ENCODE peak calls at places on chromosomes 7 and 10, in ten cellular contexts. S, B, J, U, Q, Y, X, V, P and H are unnamed samples.

GRCh38 chr7:7761974-7762769 is 43.8 kb upstream of the RPA3 start:
- DNase-seq in S (no peak), B (no peak), J (no peak), U (no peak), Q (peak), Y (peak), X (peak), V (no peak), P (no peak), H (no peak)

GRCh38 chr10:107232013-107232412 is 67.5 kb upstream of the SORCS1 start:
- DNase-seq in S (no peak), B (no peak), J (peak), U (no peak), Q (no peak), Y (no peak), X (no peak), V (no peak), P (no peak), H (no peak)

GRCh38 chr10:125003901-125004467 is 62.1 kb downstream of the ZRANB1 start:
- DNase-seq in S (no peak), B (no peak), J (no peak), U (no peak), Q (no peak), Y (no peak), X (no peak), V (no peak), P (no peak), H (no peak)

GRCh38 chr10:13585195-13585751 is 1.5 kb upstream of the PRPF18 start:
- DNase-seq in S (no peak), B (no peak), J (no peak), U (no peak), Q (no peak), Y (no peak), X (no peak), V (no peak), P (no peak), H (no peak)

GRCh38 chr10:128062837-128063563 is 63.2 kb downstream of the MKI67 start:
- DNase-seq in S (peak), B (peak), J (peak), U (no peak), Q (no peak), Y (no peak), X (no peak), V (no peak), P (peak), H (no peak)

GRCh38 chr7:78171398-78171797 is 372.8 kb downstream of the PHTF2 start:
- DNase-seq in S (no peak), B (no peak), J (no peak), U (no peak), Q (no peak), Y (no peak), X (no peak), V (no peak), P (no peak), H (no peak)

GRCh38 chr7:25720427-25720826 is 431.6 kb upstream of the NFE2L3 start:
- DNase-seq in S (no peak), B (no peak), J (peak), U (no peak), Q (no peak), Y (no peak), X (no peak), V (no peak), P (no peak), H (no peak)

GRCh38 chr10:124706876-124707516 is 37.2 kb downstream of the FAM53B start:
- DNase-seq in S (no peak), B (no peak), J (no peak), U (no peak), Q (no peak), Y (no peak), X (no peak), V (no peak), P (no peak), H (no peak)

GRCh38 chr10:7054915-7055314 is 355.9 kb downstream of the SFMBT2 start:
- DNase-seq in S (no peak), B (no peak), J (peak), U (peak), Q (peak), Y (no peak), X (no peak), V (no peak), P (no peak), H (no peak)

GRCh38 chr10:13140627-13141190 is 20.6 kb upstream of the MCM10 start:
- DNase-seq in S (no peak), B (no peak), J (no peak), U (no peak), Q (no peak), Y (no peak), X (no peak), V (no peak), P (no peak), H (no peak)

GRCh38 chr10:44193567-44194220 is 191.2 kb downstream of the CXCL12 start:
- DNase-seq in S (no peak), B (no peak), J (no peak), U (no peak), Q (no peak), Y (no peak), X (no peak), V (no peak), P (no peak), H (no peak)

GRCh38 chr10:114550756-114551290 is 107.3 kb downstream of the ABLIM1 start:
- DNase-seq in S (no peak), B (no peak), J (peak), U (peak), Q (peak), Y (peak), X (peak), V (no peak), P (no peak), H (no peak)

GRCh38 chr10:91163269-91163708 is 57.2 kb upstream of the PCGF5 start:
- DNase-seq in S (peak), B (peak), J (peak), U (peak), Q (peak), Y (peak), X (peak), V (peak), P (peak), H (no peak)

GRCh38 chr10:3045471-3046209 is 21.7 kb upstream of the PFKP start:
- DNase-seq in S (peak), B (no peak), J (no peak), U (no peak), Q (peak), Y (peak), X (peak), V (peak), P (peak), H (peak)

GRCh38 chr7:128879461-128879938 is 16.8 kb downstream of the ATP6V1F start:
- DNase-seq in S (peak), B (no peak), J (no peak), U (no peak), Q (no peak), Y (no peak), X (no peak), V (no peak), P (no peak), H (no peak)

GRCh38 chr10:12022580-12023257 is 19.9 kb downstream of the UPF2 start:
- DNase-seq in S (no peak), B (no peak), J (no peak), U (no peak), Q (no peak), Y (no peak), X (no peak), V (no peak), P (no peak), H (no peak)

GRCh38 chr7:128201067-128201689 is 39.9 kb upstream of the LEP start:
- DNase-seq in S (no peak), B (no peak), J (no peak), U (no peak), Q (no peak), Y (no peak), X (no peak), V (no peak), P (peak), H (no peak)

GRCh38 chr7:67631496-67631895 is 634.9 kb downstream of the TYW1 start:
- DNase-seq in S (no peak), B (no peak), J (no peak), U (no peak), Q (no peak), Y (no peak), X (no peak), V (no peak), P (no peak), H (no peak)

GRCh38 chr7:151051108-151051507 is 2.8 kb downstream of the ASIC3 start:
- DNase-seq in S (no peak), B (no peak), J (peak), U (no peak), Q (peak), Y (peak), X (peak), V (no peak), P (peak), H (no peak)

GRCh38 chr7:91239171-91239604 is 25.0 kb upstream of the FZD1 start:
- DNase-seq in S (no peak), B (no peak), J (peak), U (no peak), Q (peak), Y (peak), X (peak), V (peak), P (peak), H (no peak)

GRCh38 chr7:88111136-88111748 is 108.6 kb downstream of the SRI start:
- DNase-seq in S (no peak), B (no peak), J (peak), U (peak), Q (peak), Y (peak), X (peak), V (no peak), P (no peak), H (peak)

GRCh38 chr7:55078465-55079372 is 59.9 kb downstream of the EGFR start:
- DNase-seq in S (no peak), B (no peak), J (no peak), U (no peak), Q (no peak), Y (no peak), X (no peak), V (no peak), P (no peak), H (no peak)

GRCh38 chr7:158863611-158864506 is 7.5 kb downstream of the DYNC2I1 start:
- DNase-seq in S (peak), B (peak), J (peak), U (peak), Q (peak), Y (peak), X (peak), V (peak), P (peak), H (peak)

GRCh38 chr10:124569623-124570470 is 108.2 kb downstream of the LHPP start:
- DNase-seq in S (peak), B (no peak), J (peak), U (no peak), Q (no peak), Y (no peak), X (no peak), V (no peak), P (no peak), H (no peak)

GRCh38 chr10:56095506-56096225 is 265.4 kb downstream of the ZWINT start:
- DNase-seq in S (peak), B (no peak), J (no peak), U (no peak), Q (no peak), Y (no peak), X (no peak), V (no peak), P (no peak), H (no peak)

GRCh38 chr7:101237206-101238067 is at the start of gene CLDN15:
- DNase-seq in S (peak), B (no peak), J (no peak), U (no peak), Q (peak), Y (no peak), X (no peak), V (no peak), P (peak), H (no peak)

GRCh38 chr10:12350167-12350872 is 973 bp downstream of the CAMK1D start:
- DNase-seq in S (peak), B (peak), J (peak), U (no peak), Q (peak), Y (no peak), X (peak), V (no peak), P (peak), H (no peak)

GRCh38 chr7:73717991-73718405 is 1.5 kb downstream of the STX1A start:
- DNase-seq in S (no peak), B (no peak), J (peak), U (peak), Q (peak), Y (peak), X (peak), V (peak), P (peak), H (peak)

GRCh38 chr10:46525177-46525823 is 31.2 kb downstream of the GPRIN2 start:
- DNase-seq in S (no peak), B (no peak), J (peak), U (peak), Q (peak), Y (peak), X (peak), V (peak), P (no peak), H (peak)

GRCh38 chr10:78944658-78945333 is 124.0 kb upstream of the ZMIZ1 start:
- DNase-seq in S (peak), B (no peak), J (peak), U (no peak), Q (peak), Y (peak), X (peak), V (peak), P (peak), H (peak)

GRCh38 chr10:84925495-84925894 is 597.1 kb downstream of the CCSER2 start:
- DNase-seq in S (no peak), B (no peak), J (no peak), U (no peak), Q (no peak), Y (no peak), X (no peak), V (no peak), P (no peak), H (no peak)

GRCh38 chr7:70583965-70584883 is 547.7 kb upstream of the GALNT17 start:
- DNase-seq in S (no peak), B (no peak), J (no peak), U (no peak), Q (no peak), Y (no peak), X (no peak), V (no peak), P (no peak), H (no peak)
- TF ChIP-seq CTCF in S (no peak), B (no peak), J (no peak), U (no peak), Q (no peak), Y (no peak), X (no peak), V (no peak), P (no peak), H (no peak)

GRCh38 chr10:92420554-92421275 is 129.7 kb downstream of the MARCHF5 start:
- DNase-seq in S (no peak), B (no peak), J (no peak), U (no peak), Q (no peak), Y (no peak), X (no peak), V (no peak), P (no peak), H (no peak)

GRCh38 chr10:92418221-92418620 is 127.3 kb downstream of the MARCHF5 start:
- DNase-seq in S (no peak), B (no peak), J (no peak), U (no peak), Q (no peak), Y (no peak), X (no peak), V (no peak), P (no peak), H (no peak)

GRCh38 chr10:92421550-92421949 is 130.6 kb downstream of the MARCHF5 start:
- DNase-seq in S (no peak), B (no peak), J (no peak), U (no peak), Q (no peak), Y (no peak), X (no peak), V (no peak), P (no peak), H (no peak)

GRCh38 chr10:92418891-92419290 is 127.9 kb downstream of the MARCHF5 start:
- DNase-seq in S (no peak), B (no peak), J (no peak), U (no peak), Q (no peak), Y (no peak), X (no peak), V (no peak), P (no peak), H (no peak)

DNA sequence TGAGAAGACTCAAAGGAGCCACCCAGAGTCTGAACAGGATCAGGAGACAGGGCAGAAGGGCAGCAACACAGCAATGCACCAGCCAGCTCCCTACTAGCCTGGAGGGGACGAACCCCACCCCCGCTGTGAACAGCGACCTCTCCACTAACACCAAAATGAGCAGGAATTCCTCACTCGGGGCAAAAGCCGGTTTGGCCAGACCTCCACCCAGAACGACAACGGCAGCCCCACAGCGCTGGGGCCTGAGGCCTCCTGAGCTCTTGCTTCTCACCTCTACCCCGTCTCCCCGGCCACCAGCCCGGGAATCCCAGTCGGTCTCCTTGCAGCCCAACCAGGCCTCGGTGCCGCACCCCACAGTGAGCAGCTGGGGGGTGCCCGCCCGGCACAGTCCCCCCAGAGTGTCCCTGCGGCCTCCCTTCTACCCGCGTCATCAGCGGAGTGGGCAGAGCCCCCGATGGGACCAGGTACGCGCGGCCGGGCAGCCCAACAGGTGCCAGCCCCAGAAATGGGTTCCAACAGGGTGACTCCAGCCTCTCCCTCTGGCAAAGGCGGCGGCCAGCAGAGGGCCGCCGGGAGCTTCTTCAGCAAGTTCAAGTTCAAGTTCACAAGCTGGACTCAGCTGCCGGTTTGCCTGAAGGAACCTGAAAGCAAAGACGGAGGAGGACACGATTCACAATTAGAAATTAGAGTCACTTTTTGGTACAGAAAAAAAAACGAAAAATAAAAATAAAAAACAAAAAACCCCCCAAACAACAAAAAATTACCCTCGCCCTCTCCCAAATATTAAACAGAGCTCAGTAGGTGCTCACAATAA is 129.0 kb downstream of the MARCHF5 start:
- DNase-seq in S (peak), B (no peak), J (no peak), U (no peak), Q (peak), Y (no peak), X (peak), V (peak), P (peak), H (no peak)
- TF ChIP-seq CTCF in S (peak), B (no peak), J (no peak), U (peak), Q (peak), Y (peak), X (peak), V (peak), P (peak), H (peak)

DNA sequence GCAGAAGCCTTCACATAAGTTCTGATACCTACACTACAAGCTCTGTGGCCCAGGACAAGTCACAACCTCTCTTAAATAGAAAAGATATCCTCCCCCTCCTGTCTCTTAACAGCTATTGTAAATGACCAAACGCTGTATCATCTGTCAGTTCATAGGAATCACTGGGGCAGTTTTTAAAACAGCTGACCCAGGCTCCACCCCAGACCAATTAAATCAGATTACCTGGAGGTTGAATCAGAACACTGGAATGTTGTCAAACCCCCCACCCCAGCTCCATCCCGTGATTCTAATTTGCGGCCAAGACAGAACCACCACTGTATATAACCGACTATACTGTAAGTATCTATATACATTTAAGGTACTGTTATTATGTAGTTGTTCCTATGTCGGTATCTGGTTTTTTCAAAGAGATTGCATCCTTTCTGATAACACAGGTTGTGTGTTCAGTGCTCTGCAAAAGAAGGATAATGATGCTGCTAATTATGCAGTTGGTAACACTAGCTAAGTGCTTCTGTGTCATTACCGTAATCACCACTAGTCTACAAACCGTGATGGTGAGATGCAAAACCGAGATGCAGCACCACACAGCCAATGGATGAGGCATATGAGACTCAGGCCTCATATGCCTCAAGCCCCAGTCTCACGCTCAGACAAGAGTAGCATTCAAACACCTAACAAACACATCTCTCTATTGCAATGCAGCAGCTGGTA is 47.4 kb downstream of the TNS3 start:
- DNase-seq in S (no peak), B (no peak), J (no peak), U (no peak), Q (no peak), Y (no peak), X (peak), V (peak), P (no peak), H (no peak)
- TF ChIP-seq CTCF in S (no peak), B (no peak), J (no peak), U (peak), Q (peak), Y (peak), X (no peak), V (peak), P (peak), H (no peak)

DNA sequence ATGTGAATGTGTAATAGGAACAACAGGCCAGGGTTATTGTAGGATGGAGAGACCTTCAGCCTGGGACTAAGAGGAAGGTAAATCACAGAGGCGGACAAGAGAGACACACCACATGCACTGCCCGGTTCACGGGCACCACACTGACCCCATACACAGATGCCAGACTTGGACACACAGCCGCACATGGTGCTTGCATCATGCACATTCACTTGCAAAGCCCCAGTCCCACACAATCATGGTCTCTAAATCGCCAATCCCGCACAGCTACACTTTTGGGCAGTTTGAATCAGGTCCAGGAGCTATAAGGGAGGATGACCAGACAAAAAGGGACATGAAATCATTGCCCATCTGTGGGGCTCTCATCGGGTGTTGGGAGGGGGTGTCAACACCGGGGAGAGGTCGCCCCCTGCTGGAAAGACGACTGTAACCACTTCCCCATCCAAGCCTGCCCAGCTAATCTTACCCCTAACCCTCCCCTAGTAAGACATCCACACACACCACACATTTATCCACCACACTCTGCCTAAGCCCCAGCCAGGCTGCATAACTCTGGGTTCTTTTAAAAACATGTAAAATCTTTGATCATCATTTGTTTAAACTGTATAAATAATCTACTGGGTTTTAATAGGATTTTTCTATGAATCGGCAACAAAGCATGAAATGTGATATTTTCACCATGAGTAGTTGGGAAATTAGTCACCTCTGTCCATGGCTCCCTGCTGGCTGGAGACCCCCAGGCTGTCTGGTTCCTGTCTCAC is 40.5 kb upstream of the SLF2 start:
- DNase-seq in S (peak), B (no peak), J (peak), U (peak), Q (peak), Y (peak), X (peak), V (no peak), P (peak), H (no peak)
- TF ChIP-seq CTCF in S (peak), B (no peak), J (peak), U (peak), Q (peak), Y (peak), X (peak), V (peak), P (peak), H (peak)

DNA sequence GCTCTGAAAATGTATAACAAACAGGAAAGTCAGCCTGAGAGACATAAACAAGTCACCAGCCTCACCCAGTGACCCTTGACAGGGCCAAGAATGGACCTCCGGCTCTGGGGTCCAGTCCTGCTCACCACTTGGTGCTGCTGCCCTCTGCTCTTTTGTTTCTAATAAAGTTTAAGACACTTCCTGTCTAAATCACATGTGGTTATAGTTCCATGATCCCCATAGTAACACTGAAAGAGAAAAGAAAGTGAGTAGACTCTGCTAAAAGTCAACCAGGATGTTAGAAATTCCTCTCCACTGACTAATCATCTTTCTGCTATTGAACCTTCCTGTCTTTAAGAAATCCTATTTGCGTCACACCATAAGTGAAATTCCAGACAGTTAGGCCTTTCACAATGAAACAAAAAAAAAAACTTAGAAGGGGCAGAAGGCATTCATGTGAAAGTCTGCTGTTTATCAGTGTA is 179.2 kb upstream of the BET1 start:
- DNase-seq in S (peak), B (peak), J (no peak), U (peak), Q (peak), Y (peak), X (peak), V (peak), P (no peak), H (peak)
- TF ChIP-seq CTCF in S (no peak), B (no peak), J (no peak), U (no peak), Q (no peak), Y (no peak), X (no peak), V (peak), P (no peak), H (peak)